ENCODE peak calls at places on chromosomes 12 and 14, in ten cellular contexts. One of them, this sample, is unnamed.

GRCh38 chr12:49518914-49519573 is 19.8 kb upstream of the KCNH3 start:
- DNase-seq in esophagus squamous epithelium: no peak
- DNase-seq in stomach: no peak
- DNase-seq in fibroblast of mammary gland: peak
- DNase-seq in Peyer's patch: no peak
- DNase-seq in aorta: no peak
- DNase-seq in lower lobe of right lung: no peak
- DNase-seq in tibial nerve: no peak
- DNase-seq in AG04450: no peak
- DNase-seq in adipocyte: peak
- DNase-seq in this sample: no peak

GRCh38 chr12:55707841-55708694 is at the start of gene ITGA7:
- DNase-seq in esophagus squamous epithelium: no peak
- DNase-seq in stomach: peak
- DNase-seq in fibroblast of mammary gland: no peak
- DNase-seq in Peyer's patch: peak
- DNase-seq in aorta: peak
- DNase-seq in lower lobe of right lung: peak
- DNase-seq in tibial nerve: no peak
- DNase-seq in AG04450: no peak
- DNase-seq in adipocyte: peak
- DNase-seq in this sample: no peak

GRCh38 chr12:49264466-49264872 is 413 bp upstream of the TUBA1C start:
- DNase-seq in esophagus squamous epithelium: no peak
- DNase-seq in stomach: peak
- DNase-seq in fibroblast of mammary gland: no peak
- DNase-seq in Peyer's patch: no peak
- DNase-seq in aorta: no peak
- DNase-seq in lower lobe of right lung: no peak
- DNase-seq in tibial nerve: no peak
- DNase-seq in AG04450: no peak
- DNase-seq in adipocyte: peak
- DNase-seq in this sample: no peak

GRCh38 chr14:46651526-46652144 is at the start of gene RPL10L:
- DNase-seq in esophagus squamous epithelium: no peak
- DNase-seq in stomach: no peak
- DNase-seq in fibroblast of mammary gland: no peak
- DNase-seq in Peyer's patch: no peak
- DNase-seq in aorta: no peak
- DNase-seq in lower lobe of right lung: no peak
- DNase-seq in tibial nerve: no peak
- DNase-seq in AG04450: no peak
- DNase-seq in adipocyte: no peak
- DNase-seq in this sample: no peak

GRCh38 chr12:132305991-132306884 is 23.2 kb downstream of the GALNT9 start:
- DNase-seq in esophagus squamous epithelium: no peak
- DNase-seq in stomach: no peak
- DNase-seq in fibroblast of mammary gland: no peak
- DNase-seq in Peyer's patch: no peak
- DNase-seq in aorta: peak
- DNase-seq in lower lobe of right lung: peak
- DNase-seq in tibial nerve: no peak
- DNase-seq in AG04450: no peak
- DNase-seq in adipocyte: no peak
- DNase-seq in this sample: no peak

GRCh38 chr14:24398943-24399801 is at the start of gene NYNRIN:
- DNase-seq in esophagus squamous epithelium: no peak
- DNase-seq in stomach: peak
- DNase-seq in fibroblast of mammary gland: peak
- DNase-seq in Peyer's patch: peak
- DNase-seq in aorta: peak
- DNase-seq in lower lobe of right lung: peak
- DNase-seq in tibial nerve: no peak
- DNase-seq in AG04450: no peak
- DNase-seq in adipocyte: peak
- DNase-seq in this sample: no peak

GRCh38 chr12:32548691-32549412 is 130.2 kb upstream of the DNM1L start:
- DNase-seq in esophagus squamous epithelium: no peak
- DNase-seq in stomach: peak
- DNase-seq in fibroblast of mammary gland: peak
- DNase-seq in Peyer's patch: no peak
- DNase-seq in aorta: peak
- DNase-seq in lower lobe of right lung: no peak
- DNase-seq in tibial nerve: peak
- DNase-seq in AG04450: no peak
- DNase-seq in adipocyte: peak
- DNase-seq in this sample: peak

GRCh38 chr14:74571901-74572828 is 39.9 kb downstream of the LTBP2 start:
- DNase-seq in esophagus squamous epithelium: no peak
- DNase-seq in stomach: no peak
- DNase-seq in fibroblast of mammary gland: peak
- DNase-seq in Peyer's patch: peak
- DNase-seq in aorta: peak
- DNase-seq in lower lobe of right lung: no peak
- DNase-seq in tibial nerve: peak
- DNase-seq in AG04450: peak
- DNase-seq in adipocyte: peak
- DNase-seq in this sample: peak

GRCh38 chr14:67987596-67987995 is 168.0 kb downstream of the RAD51B start:
- DNase-seq in esophagus squamous epithelium: no peak
- DNase-seq in stomach: no peak
- DNase-seq in fibroblast of mammary gland: peak
- DNase-seq in Peyer's patch: no peak
- DNase-seq in aorta: no peak
- DNase-seq in lower lobe of right lung: no peak
- DNase-seq in tibial nerve: no peak
- DNase-seq in AG04450: peak
- DNase-seq in adipocyte: peak
- DNase-seq in this sample: peak

GRCh38 chr12:2640709-2641108 is 154.1 kb upstream of the FKBP4 start:
- DNase-seq in esophagus squamous epithelium: no peak
- DNase-seq in stomach: peak
- DNase-seq in fibroblast of mammary gland: peak
- DNase-seq in Peyer's patch: peak
- DNase-seq in aorta: peak
- DNase-seq in lower lobe of right lung: no peak
- DNase-seq in tibial nerve: peak
- DNase-seq in AG04450: peak
- DNase-seq in adipocyte: peak
- DNase-seq in this sample: peak

GRCh38 chr14:89378119-89378518 is 38.9 kb downstream of the FOXN3 start:
- DNase-seq in esophagus squamous epithelium: no peak
- DNase-seq in stomach: no peak
- DNase-seq in fibroblast of mammary gland: peak
- DNase-seq in Peyer's patch: no peak
- DNase-seq in aorta: no peak
- DNase-seq in lower lobe of right lung: no peak
- DNase-seq in tibial nerve: no peak
- DNase-seq in AG04450: peak
- DNase-seq in adipocyte: peak
- DNase-seq in this sample: peak

DNA sequence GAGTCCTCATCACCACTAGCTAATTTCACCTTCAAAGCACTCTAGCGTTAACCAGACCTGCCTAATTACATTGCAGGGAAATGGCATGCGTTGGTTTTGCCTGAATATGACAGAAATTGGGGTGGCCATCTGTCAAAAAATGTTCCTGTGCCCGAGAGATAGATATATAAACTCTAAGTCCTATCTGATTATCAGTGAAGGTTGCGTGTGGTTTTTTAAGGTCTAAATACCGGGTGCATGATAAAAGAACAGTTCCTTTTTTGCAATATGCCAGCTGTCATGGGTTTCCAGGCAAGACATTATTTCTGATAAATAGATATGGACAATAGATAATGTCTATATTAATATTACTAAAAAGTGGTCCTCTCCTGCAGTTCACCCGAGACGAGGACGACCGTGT is 48.3 kb downstream of the SPRING1 start:
- DNase-seq in esophagus squamous epithelium: no peak
- DNase-seq in stomach: no peak
- DNase-seq in fibroblast of mammary gland: no peak
- DNase-seq in Peyer's patch: no peak
- DNase-seq in aorta: no peak
- DNase-seq in lower lobe of right lung: no peak
- DNase-seq in tibial nerve: no peak
- DNase-seq in AG04450: no peak
- DNase-seq in adipocyte: no peak
- DNase-seq in this sample: no peak
- H3K4me3 ChIP-seq in esophagus squamous epithelium: no peak
- H3K4me3 ChIP-seq in stomach: no peak
- H3K4me3 ChIP-seq in fibroblast of mammary gland: no peak
- H3K4me3 ChIP-seq in Peyer's patch: no peak
- H3K4me3 ChIP-seq in aorta: no peak
- H3K4me3 ChIP-seq in lower lobe of right lung: no peak
- H3K4me3 ChIP-seq in tibial nerve: no peak
- H3K4me3 ChIP-seq in AG04450: no peak
- H3K4me3 ChIP-seq in adipocyte: no peak
- H3K4me3 ChIP-seq in this sample: no peak

GRCh38 chr12:12839003-12839395 is 25.9 kb downstream of the DDX47 start:
- DNase-seq in esophagus squamous epithelium: no peak
- DNase-seq in stomach: no peak
- DNase-seq in fibroblast of mammary gland: no peak
- DNase-seq in Peyer's patch: no peak
- DNase-seq in aorta: no peak
- DNase-seq in lower lobe of right lung: no peak
- DNase-seq in tibial nerve: no peak
- DNase-seq in AG04450: no peak
- DNase-seq in adipocyte: no peak
- DNase-seq in this sample: no peak

GRCh38 chr12:12835378-12836145 is 22.4 kb downstream of the DDX47 start:
- DNase-seq in esophagus squamous epithelium: no peak
- DNase-seq in stomach: no peak
- DNase-seq in fibroblast of mammary gland: no peak
- DNase-seq in Peyer's patch: no peak
- DNase-seq in aorta: no peak
- DNase-seq in lower lobe of right lung: no peak
- DNase-seq in tibial nerve: no peak
- DNase-seq in AG04450: no peak
- DNase-seq in adipocyte: peak
- DNase-seq in this sample: no peak

GRCh38 chr12:12839886-12840285 is 26.7 kb downstream of the DDX47 start:
- DNase-seq in esophagus squamous epithelium: no peak
- DNase-seq in stomach: peak
- DNase-seq in fibroblast of mammary gland: peak
- DNase-seq in Peyer's patch: peak
- DNase-seq in aorta: peak
- DNase-seq in lower lobe of right lung: no peak
- DNase-seq in tibial nerve: no peak
- DNase-seq in AG04450: peak
- DNase-seq in adipocyte: peak
- DNase-seq in this sample: no peak

GRCh38 chr12:12836571-12836970 is 23.4 kb downstream of the DDX47 start:
- DNase-seq in esophagus squamous epithelium: no peak
- DNase-seq in stomach: no peak
- DNase-seq in fibroblast of mammary gland: no peak
- DNase-seq in Peyer's patch: no peak
- DNase-seq in aorta: no peak
- DNase-seq in lower lobe of right lung: no peak
- DNase-seq in tibial nerve: no peak
- DNase-seq in AG04450: no peak
- DNase-seq in adipocyte: no peak
- DNase-seq in this sample: no peak

GRCh38 chr12:12837025-12837872 is 24.1 kb downstream of the DDX47 start:
- DNase-seq in esophagus squamous epithelium: no peak
- DNase-seq in stomach: peak
- DNase-seq in fibroblast of mammary gland: peak
- DNase-seq in Peyer's patch: peak
- DNase-seq in aorta: peak
- DNase-seq in lower lobe of right lung: no peak
- DNase-seq in tibial nerve: no peak
- DNase-seq in AG04450: peak
- DNase-seq in adipocyte: peak
- DNase-seq in this sample: no peak
- H3K4me3 ChIP-seq in esophagus squamous epithelium: no peak
- H3K4me3 ChIP-seq in stomach: no peak
- H3K4me3 ChIP-seq in fibroblast of mammary gland: no peak
- H3K4me3 ChIP-seq in Peyer's patch: no peak
- H3K4me3 ChIP-seq in aorta: no peak
- H3K4me3 ChIP-seq in lower lobe of right lung: peak
- H3K4me3 ChIP-seq in tibial nerve: no peak
- H3K4me3 ChIP-seq in AG04450: no peak
- H3K4me3 ChIP-seq in adipocyte: no peak
- H3K4me3 ChIP-seq in this sample: no peak

GRCh38 chr12:109648446-109648980 is 65.1 kb upstream of the FAM222A start:
- DNase-seq in esophagus squamous epithelium: no peak
- DNase-seq in stomach: no peak
- DNase-seq in fibroblast of mammary gland: no peak
- DNase-seq in Peyer's patch: no peak
- DNase-seq in aorta: no peak
- DNase-seq in lower lobe of right lung: peak
- DNase-seq in tibial nerve: no peak
- DNase-seq in AG04450: no peak
- DNase-seq in adipocyte: no peak
- DNase-seq in this sample: no peak

GRCh38 chr12:109640961-109641360 is 67.4 kb downstream of the MVK start:
- DNase-seq in esophagus squamous epithelium: no peak
- DNase-seq in stomach: no peak
- DNase-seq in fibroblast of mammary gland: no peak
- DNase-seq in Peyer's patch: no peak
- DNase-seq in aorta: no peak
- DNase-seq in lower lobe of right lung: no peak
- DNase-seq in tibial nerve: no peak
- DNase-seq in AG04450: no peak
- DNase-seq in adipocyte: no peak
- DNase-seq in this sample: no peak

GRCh38 chr12:109645194-109645593 is 68.4 kb upstream of the FAM222A start:
- DNase-seq in esophagus squamous epithelium: no peak
- DNase-seq in stomach: no peak
- DNase-seq in fibroblast of mammary gland: no peak
- DNase-seq in Peyer's patch: no peak
- DNase-seq in aorta: no peak
- DNase-seq in lower lobe of right lung: no peak
- DNase-seq in tibial nerve: no peak
- DNase-seq in AG04450: no peak
- DNase-seq in adipocyte: no peak
- DNase-seq in this sample: no peak

GRCh38 chr12:109641422-109641821 is 67.8 kb downstream of the MVK start:
- DNase-seq in esophagus squamous epithelium: no peak
- DNase-seq in stomach: no peak
- DNase-seq in fibroblast of mammary gland: no peak
- DNase-seq in Peyer's patch: no peak
- DNase-seq in aorta: no peak
- DNase-seq in lower lobe of right lung: no peak
- DNase-seq in tibial nerve: no peak
- DNase-seq in AG04450: no peak
- DNase-seq in adipocyte: no peak
- DNase-seq in this sample: no peak

GRCh38 chr12:109645708-109646107 is 67.9 kb upstream of the FAM222A start:
- DNase-seq in esophagus squamous epithelium: no peak
- DNase-seq in stomach: no peak
- DNase-seq in fibroblast of mammary gland: no peak
- DNase-seq in Peyer's patch: no peak
- DNase-seq in aorta: no peak
- DNase-seq in lower lobe of right lung: no peak
- DNase-seq in tibial nerve: no peak
- DNase-seq in AG04450: no peak
- DNase-seq in adipocyte: no peak
- DNase-seq in this sample: no peak
- H3K4me3 ChIP-seq in esophagus squamous epithelium: no peak
- H3K4me3 ChIP-seq in stomach: no peak
- H3K4me3 ChIP-seq in fibroblast of mammary gland: no peak
- H3K4me3 ChIP-seq in Peyer's patch: no peak
- H3K4me3 ChIP-seq in aorta: no peak
- H3K4me3 ChIP-seq in lower lobe of right lung: no peak
- H3K4me3 ChIP-seq in tibial nerve: no peak
- H3K4me3 ChIP-seq in AG04450: no peak
- H3K4me3 ChIP-seq in adipocyte: no peak
- H3K4me3 ChIP-seq in this sample: no peak

GRCh38 chr14:71400821-71401447 is 493.7 kb downstream of the PCNX1 start:
- DNase-seq in esophagus squamous epithelium: no peak
- DNase-seq in stomach: no peak
- DNase-seq in fibroblast of mammary gland: peak
- DNase-seq in Peyer's patch: no peak
- DNase-seq in aorta: no peak
- DNase-seq in lower lobe of right lung: no peak
- DNase-seq in tibial nerve: no peak
- DNase-seq in AG04450: no peak
- DNase-seq in adipocyte: peak
- DNase-seq in this sample: no peak
- H3K4me3 ChIP-seq in esophagus squamous epithelium: no peak
- H3K4me3 ChIP-seq in stomach: no peak
- H3K4me3 ChIP-seq in fibroblast of mammary gland: no peak
- H3K4me3 ChIP-seq in Peyer's patch: no peak
- H3K4me3 ChIP-seq in aorta: no peak
- H3K4me3 ChIP-seq in lower lobe of right lung: no peak
- H3K4me3 ChIP-seq in tibial nerve: no peak
- H3K4me3 ChIP-seq in AG04450: no peak
- H3K4me3 ChIP-seq in adipocyte: peak
- H3K4me3 ChIP-seq in this sample: no peak